ENCODE peak calls at places on chromosomes 13 and 19, in four cellular contexts. One of them, this sample, is unnamed. For H3K36me3, the result is how much of the 10 kb centered on the place peaks cover.

GRCh38 chr13:28100149-28101121 is at the start of gene FLT3:
- DNase-seq in lung: no peak
- DNase-seq in thoracic aorta: no peak
- DNase-seq in bronchial epithelial cell: no peak
- DNase-seq in this sample: peak

GRCh38 chr13:97113231-97114001 is 108.7 kb upstream of the MBNL2 start:
- DNase-seq in thoracic aorta: no peak
- DNase-seq in lung: no peak
- DNase-seq in bronchial epithelial cell: no peak
- DNase-seq in this sample: no peak

GRCh38 chr13:109881347-109881725 is 95.0 kb upstream of the IRS2 start:
- DNase-seq in thoracic aorta: no peak
- DNase-seq in bronchial epithelial cell: no peak
- DNase-seq in lung: no peak
- DNase-seq in this sample: no peak

GRCh38 chr13:106599875-106600797 is 32.2 kb upstream of the ARGLU1 start:
- DNase-seq in bronchial epithelial cell: no peak
- DNase-seq in thoracic aorta: no peak
- DNase-seq in lung: no peak
- DNase-seq in this sample: no peak

GRCh38 chr13:43363156-43363918 is 340.0 kb downstream of the DNAJC15 start:
- DNase-seq in bronchial epithelial cell: no peak
- DNase-seq in lung: no peak
- DNase-seq in thoracic aorta: no peak
- DNase-seq in this sample: no peak

GRCh38 chr19:19224852-19225494 is 13.2 kb downstream of the NCAN start:
- DNase-seq in bronchial epithelial cell: peak
- DNase-seq in thoracic aorta: no peak
- DNase-seq in lung: peak
- DNase-seq in this sample: peak

GRCh38 chr19:36266375-36266961 is 51.6 kb downstream of the ZNF146 start:
- DNase-seq in thoracic aorta: no peak
- DNase-seq in bronchial epithelial cell: no peak
- DNase-seq in lung: no peak
- DNase-seq in this sample: no peak

GRCh38 chr19:48613024-48613851 is 1.6 kb downstream of the FAM83E start:
- DNase-seq in thoracic aorta: no peak
- DNase-seq in bronchial epithelial cell: no peak
- DNase-seq in lung: no peak
- DNase-seq in this sample: no peak

GRCh38 chr13:79775830-79776229 is 294.9 kb downstream of the NDFIP2 start:
- DNase-seq in thoracic aorta: no peak
- DNase-seq in lung: peak
- DNase-seq in bronchial epithelial cell: peak
- DNase-seq in this sample: no peak

GRCh38 chr13:113493315-113493951 is 2.9 kb upstream of the DCUN1D2 start:
- DNase-seq in lung: no peak
- DNase-seq in thoracic aorta: no peak
- DNase-seq in bronchial epithelial cell: peak
- DNase-seq in this sample: no peak

GRCh38 chr19:35045667-35046300 is 4.3 kb downstream of the HPN start:
- DNase-seq in bronchial epithelial cell: no peak
- DNase-seq in thoracic aorta: no peak
- DNase-seq in lung: no peak
- DNase-seq in this sample: no peak

GRCh38 chr19:47765522-47766358 is 12.8 kb upstream of the SELENOW start:
- DNase-seq in bronchial epithelial cell: peak
- DNase-seq in lung: peak
- DNase-seq in thoracic aorta: no peak
- DNase-seq in this sample: no peak

GRCh38 chr13:105343134-105343806 is 1192.2 kb downstream of the EFNB2 start:
- DNase-seq in thoracic aorta: no peak
- DNase-seq in bronchial epithelial cell: peak
- DNase-seq in lung: no peak
- DNase-seq in this sample: no peak

GRCh38 chr19:18408053-18408476 is 10.6 kb upstream of the LRRC25 start:
- DNase-seq in lung: no peak
- DNase-seq in bronchial epithelial cell: no peak
- DNase-seq in thoracic aorta: no peak
- DNase-seq in this sample: no peak

GRCh38 chr19:2478756-2479555 is 3.0 kb downstream of the GADD45B start:
- DNase-seq in lung: peak
- DNase-seq in bronchial epithelial cell: peak
- DNase-seq in thoracic aorta: peak
- DNase-seq in this sample: peak

GRCh38 chr19:13885826-13886365 is 9.0 kb downstream of the NANOS3 start:
- DNase-seq in thoracic aorta: no peak
- DNase-seq in bronchial epithelial cell: no peak
- DNase-seq in lung: no peak
- DNase-seq in this sample: no peak

GRCh38 chr13:27117947-27118346 is 53.7 kb downstream of the USP12 start:
- DNase-seq in lung: no peak
- DNase-seq in bronchial epithelial cell: no peak
- DNase-seq in thoracic aorta: no peak
- DNase-seq in this sample: no peak

GRCh38 chr19:5700455-5701092 is 10.5 kb downstream of the RPL36 start:
- DNase-seq in lung: no peak
- DNase-seq in thoracic aorta: no peak
- DNase-seq in bronchial epithelial cell: no peak
- DNase-seq in this sample: no peak

GRCh38 chr19:5703819-5704818 is 14.0 kb downstream of the RPL36 start:
- DNase-seq in lung: no peak
- DNase-seq in thoracic aorta: no peak
- DNase-seq in bronchial epithelial cell: no peak
- DNase-seq in this sample: no peak

GRCh38 chr19:5706876-5707573 is 12.9 kb downstream of the LONP1 start:
- DNase-seq in lung: no peak
- DNase-seq in thoracic aorta: no peak
- DNase-seq in bronchial epithelial cell: no peak
- DNase-seq in this sample: no peak

GRCh38 chr19:5707576-5708575 is 12.1 kb downstream of the LONP1 start:
- DNase-seq in bronchial epithelial cell: no peak
- DNase-seq in lung: no peak
- DNase-seq in thoracic aorta: no peak
- DNase-seq in this sample: no peak

DNA sequence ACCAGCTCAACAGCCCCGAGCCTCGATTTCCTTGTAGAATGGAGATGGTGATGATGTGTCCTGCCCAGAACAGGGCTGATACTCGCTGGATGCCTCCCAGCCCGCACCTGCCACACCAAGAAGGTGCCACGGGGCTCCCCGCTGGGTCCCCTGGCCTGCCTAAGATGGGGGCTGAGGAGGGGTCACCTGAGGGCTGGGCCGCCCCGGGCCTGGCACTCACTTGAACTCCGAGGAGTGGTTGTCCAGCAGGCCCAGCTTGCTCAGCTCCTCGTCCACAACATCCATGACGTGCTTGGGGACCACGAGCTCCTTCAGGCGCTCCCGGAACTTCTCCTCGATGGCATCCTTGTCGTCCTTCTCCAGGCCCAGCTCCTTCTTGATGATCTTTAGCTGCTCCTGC is 14.4 kb downstream of the LONP1 start:
- DNase-seq in thoracic aorta: no peak
- DNase-seq in lung: no peak
- DNase-seq in bronchial epithelial cell: no peak
- DNase-seq in this sample: no peak
- H3K36me3 ChIP-seq in thoracic aorta: under half
- H3K36me3 ChIP-seq in lung: half or more
- H3K36me3 ChIP-seq in bronchial epithelial cell: under half
- H3K36me3 ChIP-seq in this sample: under half

DNA sequence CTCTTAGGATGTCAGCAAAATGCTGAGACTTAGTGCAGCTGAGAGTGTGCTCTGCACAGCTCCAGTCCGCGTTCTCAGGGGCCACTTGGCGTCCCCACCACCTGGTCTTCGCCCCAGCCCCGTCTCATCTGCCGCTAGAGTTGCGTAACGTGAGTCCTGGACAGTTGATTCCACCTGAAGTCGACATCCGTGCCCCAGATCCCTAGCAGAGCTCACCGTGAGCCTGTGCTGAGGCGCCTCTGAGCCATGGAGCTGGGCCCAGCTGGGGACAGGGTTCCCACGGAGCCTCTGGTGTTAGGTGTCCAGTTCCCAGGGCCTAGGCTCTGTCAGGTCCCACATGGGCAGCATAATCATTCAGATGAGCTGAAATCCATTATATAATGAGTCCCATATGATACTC is 147.1 kb upstream of the SOX1 start:
- DNase-seq in lung: no peak
- DNase-seq in thoracic aorta: no peak
- DNase-seq in bronchial epithelial cell: no peak
- DNase-seq in this sample: no peak
- TF ChIP-seq CTCF in lung: no peak
- TF ChIP-seq CTCF in thoracic aorta: no peak
- TF ChIP-seq CTCF in bronchial epithelial cell: no peak
- TF ChIP-seq CTCF in this sample: no peak

GRCh38 chr13:71378992-71379905 is 487.8 kb downstream of the DACH1 start:
- DNase-seq in lung: no peak
- DNase-seq in bronchial epithelial cell: peak
- DNase-seq in thoracic aorta: no peak
- DNase-seq in this sample: no peak

DNA sequence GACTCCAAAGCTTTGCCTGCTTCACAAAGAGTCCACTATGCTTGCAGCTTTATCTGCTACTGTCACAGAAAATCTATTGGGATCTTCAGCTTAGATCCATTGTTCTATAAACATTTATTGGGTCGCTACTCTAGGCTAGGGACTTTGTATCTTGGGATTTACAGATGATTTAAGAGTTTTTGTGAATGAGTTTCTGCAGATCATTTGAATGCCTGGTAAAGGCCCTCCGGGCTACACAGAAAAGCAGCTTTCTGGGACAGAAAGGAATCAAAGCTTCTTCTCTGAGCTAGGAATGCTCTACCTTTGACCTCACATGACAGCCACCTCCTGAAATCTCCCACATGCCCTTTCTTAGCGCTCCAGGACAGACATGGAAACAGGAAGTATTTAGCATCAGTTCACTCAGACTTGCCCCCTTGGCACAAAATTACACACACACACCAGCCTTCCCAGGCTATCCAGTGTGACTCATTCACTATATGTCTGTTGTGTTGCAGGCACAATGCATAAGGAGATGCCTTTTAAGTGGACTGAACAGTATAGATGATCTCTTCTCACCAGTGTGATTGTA is 492.4 kb downstream of the DACH1 start:
- DNase-seq in thoracic aorta: no peak
- DNase-seq in lung: no peak
- DNase-seq in bronchial epithelial cell: peak
- DNase-seq in this sample: no peak
- H3K4me3 ChIP-seq in thoracic aorta: no peak
- H3K4me3 ChIP-seq in lung: no peak
- H3K4me3 ChIP-seq in bronchial epithelial cell: no peak
- H3K4me3 ChIP-seq in this sample: no peak

DNA sequence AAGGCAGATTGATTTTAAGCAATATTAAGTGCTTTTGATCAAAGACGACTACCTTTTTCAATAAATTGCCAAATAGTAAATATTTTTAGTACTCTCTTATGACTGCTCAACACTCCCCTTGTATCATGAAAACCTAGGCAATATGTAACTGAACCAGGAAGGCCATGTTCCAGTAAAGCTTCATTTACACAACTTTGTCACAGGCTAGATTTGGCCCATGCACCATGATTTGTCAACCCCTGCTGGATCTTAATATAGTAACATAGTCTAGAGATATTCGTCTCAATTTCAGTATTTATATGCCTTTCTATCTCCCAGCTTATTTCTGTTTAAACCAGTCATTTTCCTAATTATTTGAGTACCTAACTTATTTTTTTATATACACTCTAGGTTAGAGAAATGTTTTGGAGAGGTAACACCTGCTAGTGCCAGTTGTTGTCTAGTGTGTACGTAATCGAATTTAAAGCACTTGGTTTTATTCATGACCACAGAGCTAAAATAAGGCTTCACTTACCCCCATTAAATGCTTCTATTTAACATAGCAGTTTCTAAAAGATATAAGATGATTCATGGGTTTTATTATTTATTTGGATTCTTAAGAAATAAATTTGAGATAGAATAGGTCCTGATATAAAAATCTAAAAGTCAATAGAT is 21.0 kb downstream of the TPP2 start:
- DNase-seq in lung: no peak
- DNase-seq in thoracic aorta: no peak
- DNase-seq in bronchial epithelial cell: no peak
- DNase-seq in this sample: no peak
- H3K36me3 ChIP-seq in lung: under half
- H3K36me3 ChIP-seq in thoracic aorta: under half
- H3K36me3 ChIP-seq in bronchial epithelial cell: under half
- H3K36me3 ChIP-seq in this sample: under half

DNA sequence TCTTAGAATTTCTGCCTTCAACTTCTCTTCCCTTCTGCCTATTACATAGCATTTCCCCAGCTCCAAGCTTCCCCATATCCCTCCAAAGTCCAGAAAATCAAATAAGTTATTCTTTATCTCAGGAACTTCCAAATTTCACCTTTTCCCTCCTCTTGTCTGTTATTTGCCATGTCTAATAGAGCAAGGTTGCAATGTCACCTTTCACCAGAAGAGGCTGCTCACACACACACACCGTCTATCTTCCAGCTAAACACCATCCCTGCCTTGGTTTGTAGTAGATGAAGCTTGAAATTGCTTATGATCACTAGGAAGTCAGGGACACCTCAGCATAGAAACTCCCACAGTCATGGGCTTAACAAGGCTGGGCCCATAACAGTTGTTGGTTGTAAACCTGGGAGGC is 48.4 kb downstream of the ZNRF4 start:
- DNase-seq in thoracic aorta: no peak
- DNase-seq in lung: no peak
- DNase-seq in bronchial epithelial cell: no peak
- DNase-seq in this sample: no peak
- TF ChIP-seq CTCF in thoracic aorta: no peak
- TF ChIP-seq CTCF in lung: no peak
- TF ChIP-seq CTCF in bronchial epithelial cell: no peak
- TF ChIP-seq CTCF in this sample: no peak